ENCODE peak calls at places on chromosomes 7 and 10, in five cellular contexts. R, M, E, V and B are unnamed samples.

GRCh38 chr7:100444311-100445278 is 8.3 kb upstream of the PPP1R35 start:
- DNase-seq in E (no peak), R (no peak), M (peak), V (no peak), B (no peak)

GRCh38 chr7:28018851-28019465 is 161.6 kb downstream of the JAZF1 start:
- DNase-seq in M (no peak), V (no peak), R (no peak), E (no peak), B (no peak)

GRCh38 chr10:24382045-24382444 is 173.1 kb downstream of the KIAA1217 start:
- DNase-seq in E (peak), R (no peak), M (no peak), V (no peak), B (no peak)

GRCh38 chr10:9681655-9682054 is 1336.0 kb upstream of the CELF2 start:
- DNase-seq in M (no peak), E (no peak), R (no peak), V (no peak), B (no peak)

GRCh38 chr10:5234106-5234877 is 37.7 kb downstream of the AKR1C4 start:
- DNase-seq in V (no peak), E (peak), M (peak), R (no peak), B (no peak)

GRCh38 chr7:20153999-20154398 is 63.2 kb downstream of the MACC1 start:
- DNase-seq in E (no peak), R (no peak), V (no peak), M (no peak), B (no peak)

GRCh38 chr10:102775201-102775972 is 31.6 kb downstream of the WBP1L start:
- DNase-seq in E (no peak), R (no peak), M (peak), V (no peak), B (no peak)

GRCh38 chr7:151168022-151168786 is 710 bp upstream of the GBX1 start:
- DNase-seq in R (peak), E (peak), V (peak), M (peak), B (peak)

GRCh38 chr7:129433823-129434171 is 435 bp upstream of the STRIP2 start:
- DNase-seq in R (no peak), M (no peak), E (peak), V (no peak), B (no peak)

GRCh38 chr10:128052696-128053095 is 73.5 kb downstream of the MKI67 start:
- DNase-seq in R (no peak), E (no peak), V (no peak), M (no peak), B (no peak)

GRCh38 chr7:38902443-38902842 is 6.5 kb downstream of the VPS41 start:
- DNase-seq in R (no peak), V (no peak), M (no peak), E (no peak), B (no peak)

GRCh38 chr7:116772926-116773749 is 89.2 kb upstream of the CAPZA2 start:
- DNase-seq in M (no peak), E (no peak), R (no peak), V (no peak), B (no peak)

GRCh38 chr10:34178756-34179155 is 636.3 kb downstream of the PARD3 start:
- DNase-seq in V (no peak), R (no peak), E (no peak), M (no peak), B (no peak)

GRCh38 chr7:149883049-149883439 is 9.3 kb downstream of the ATP6V0E2 start:
- DNase-seq in V (no peak), M (no peak), E (no peak), R (no peak), B (no peak)

GRCh38 chr10:90319188-90319914 is 538.5 kb downstream of the HTR7 start:
- DNase-seq in R (no peak), M (peak), V (no peak), E (no peak), B (no peak)

GRCh38 chr10:69570050-69570816 is 3.0 kb downstream of the NEUROG3 start:
- DNase-seq in V (no peak), E (no peak), M (no peak), R (no peak), B (no peak)

GRCh38 chr7:37405603-37406122 is 43.0 kb downstream of the ELMO1 start:
- DNase-seq in M (no peak), V (no peak), R (no peak), E (no peak), B (no peak)

GRCh38 chr10:98620503-98620902 is 173.8 kb upstream of the HPS1 start:
- DNase-seq in E (no peak), M (no peak), V (no peak), R (no peak), B (no peak)